ENCODE peak calls at places on chromosomes 16 and 17, in four cellular contexts. M is breast epithelium, W is body of pancreas, O is right atrium auricular region. U is an unnamed sample.

GRCh38 chr17:19583871-19584270 is 50.2 kb downstream of the SLC47A1 start:
- DNase-seq in M (no peak), W (no peak), O (no peak), U (no peak)

GRCh38 chr16:53985865-53986264 is 281.9 kb downstream of the FTO start:
- DNase-seq in M (no peak), W (no peak), O (no peak), U (no peak)

GRCh38 chr16:1870365-1871082 is 1.4 kb downstream of the MEIOB start:
- DNase-seq in M (no peak), W (peak), O (no peak), U (no peak)

GRCh38 chr17:10126554-10127493 is 71.6 kb downstream of the GAS7 start:
- DNase-seq in M (no peak), W (no peak), O (peak), U (no peak)

GRCh38 chr17:2157081-2157480 is 102.2 kb downstream of the HIC1 start:
- DNase-seq in M (no peak), W (no peak), O (peak), U (no peak)

GRCh38 chr16:7550096-7550495 is 217.5 kb downstream of the RBFOX1 start:
- DNase-seq in M (no peak), W (no peak), O (no peak), U (no peak)

GRCh38 chr16:84795338-84796053 is 24.3 kb upstream of the CRISPLD2 start:
- DNase-seq in M (no peak), W (peak), O (peak), U (peak)

GRCh38 chr17:50144346-50144745 is 6.1 kb downstream of the PPP1R9B start:
- DNase-seq in M (no peak), W (no peak), O (no peak), U (no peak)

GRCh38 chr17:82216301-82217119 is 3.9 kb upstream of the CCDC57 start:
- DNase-seq in M (no peak), W (peak), O (peak), U (peak)

GRCh38 chr16:76955629-76956028 is 235.4 kb upstream of the MON1B start:
- DNase-seq in M (no peak), W (no peak), O (no peak), U (no peak)

GRCh38 chr16:75263963-75264445 is 12.6 kb upstream of the BCAR1 start:
- DNase-seq in M (no peak), W (peak), O (peak), U (peak)

GRCh38 chr17:73393962-73394361 is 82.2 kb upstream of the CDC42EP4 start:
- DNase-seq in M (no peak), W (no peak), O (no peak), U (no peak)

GRCh38 chr16:22948058-22948602 is 134.2 kb downstream of the HS3ST2 start:
- DNase-seq in M (no peak), W (no peak), O (no peak), U (no peak)

GRCh38 chr17:34565715-34566114 is 13.7 kb upstream of the TMEM132E start:
- DNase-seq in M (no peak), W (no peak), O (no peak), U (no peak)

GRCh38 chr16:86037999-86038922 is 139.3 kb downstream of the IRF8 start:
- DNase-seq in M (no peak), W (peak), O (no peak), U (no peak)

DNA sequence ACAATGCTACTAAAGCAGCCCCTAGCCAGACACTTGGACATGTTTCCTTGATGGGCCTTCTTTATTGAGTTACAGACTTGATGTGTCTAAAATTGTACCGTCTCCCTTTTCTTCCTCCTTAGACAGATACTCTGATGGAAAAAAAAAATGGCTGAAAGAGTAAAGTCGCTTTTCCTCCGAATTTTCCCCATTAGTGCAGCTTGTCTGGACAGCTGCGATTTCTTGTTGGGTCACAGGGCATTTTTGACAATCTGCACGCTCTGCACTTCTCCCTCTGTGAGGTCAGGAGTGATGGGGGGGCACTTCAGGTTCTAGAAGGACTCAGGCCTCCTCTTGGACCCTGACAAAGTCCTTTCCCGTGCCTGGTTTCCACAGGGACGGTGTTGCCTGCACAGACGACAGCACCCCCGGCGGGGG is 968 bp upstream of the PRKAR1A start:
- DNase-seq in M (no peak), W (no peak), O (peak), U (no peak)
- TF ChIP-seq CTCF in M (peak), W (peak), O (no peak), U (no peak)

DNA sequence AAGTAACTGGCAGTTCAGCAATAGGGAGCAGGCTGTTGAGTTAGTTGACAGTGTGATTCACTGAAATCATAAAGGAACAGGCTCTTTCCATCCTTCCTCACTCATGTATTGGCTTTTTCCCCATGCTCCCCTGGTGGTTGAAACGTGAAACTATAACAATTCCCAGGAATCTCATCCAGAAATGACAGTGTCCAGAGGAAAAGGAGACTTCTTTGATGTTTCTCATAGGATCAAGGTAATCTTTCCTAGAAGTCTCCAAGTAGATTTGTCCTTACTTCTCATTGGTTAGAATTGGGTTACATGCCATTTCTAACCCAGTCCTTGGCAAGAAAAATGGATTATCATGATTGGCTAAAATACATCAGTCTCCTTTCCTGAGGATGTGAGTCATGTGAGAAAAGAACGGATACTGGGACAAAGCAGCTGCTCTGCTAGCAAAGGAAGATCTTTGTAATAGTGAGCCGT is 14.4 kb downstream of the TTC19 start:
- DNase-seq in M (no peak), W (no peak), O (no peak), U (no peak)
- TF ChIP-seq CTCF in M (peak), W (peak), O (no peak), U (peak)

GRCh38 chr16:69563605-69564580 is 1.9 kb upstream of the NFAT5 start:
- DNase-seq in M (no peak), W (no peak), O (no peak), U (no peak)

GRCh38 chr16:69567031-69567680 is 1.4 kb downstream of the NFAT5 start:
- DNase-seq in M (no peak), W (peak), O (no peak), U (no peak)

GRCh38 chr16:69564845-69565610 is 738 bp upstream of the NFAT5 start:
- DNase-seq in M (no peak), W (no peak), O (no peak), U (no peak)

GRCh38 chr16:69566437-69567030 is 768 bp downstream of the NFAT5 start:
- DNase-seq in M (peak), W (peak), O (peak), U (peak)

DNA sequence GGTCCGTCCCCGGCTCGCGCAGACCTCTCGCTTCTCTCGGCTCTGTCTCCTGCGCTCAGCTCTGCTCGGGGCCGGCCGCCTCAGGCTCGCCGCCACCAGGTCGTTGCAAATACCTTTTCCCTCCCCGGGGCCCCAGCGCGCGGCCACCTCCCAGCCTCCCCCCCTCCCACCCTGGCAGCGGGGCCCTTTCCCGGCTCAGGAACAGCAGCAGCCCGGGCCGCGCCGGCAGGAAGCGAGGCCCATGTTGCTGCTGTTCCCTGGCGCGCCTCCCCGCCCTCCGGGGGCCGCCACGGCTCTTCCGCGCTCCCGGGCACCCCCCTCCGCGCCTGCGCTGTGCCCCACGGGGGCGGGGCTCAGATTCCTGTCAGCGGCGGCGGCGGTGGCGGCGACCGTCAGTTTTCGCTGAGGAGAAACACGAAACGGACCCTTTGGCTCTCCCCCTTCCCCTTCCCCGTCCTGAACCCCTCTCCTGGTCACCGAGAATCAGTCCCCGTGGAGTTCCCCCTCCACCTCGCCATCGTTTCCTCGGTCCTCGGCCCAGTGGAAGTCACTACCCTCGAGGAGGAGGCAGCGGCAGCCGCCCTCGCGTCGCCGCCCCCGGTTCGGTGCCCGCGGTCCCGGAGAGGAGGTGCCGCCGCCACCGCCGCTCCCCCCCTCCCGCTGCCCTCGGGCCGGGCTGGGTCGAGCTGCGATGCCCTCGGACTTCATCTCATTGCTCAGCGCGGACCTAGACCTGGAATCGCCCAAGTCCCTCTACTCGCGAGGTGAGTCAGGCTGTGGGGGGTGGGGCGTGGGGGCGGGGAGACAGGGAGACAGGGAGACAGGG is at the start of gene NFAT5:
- DNase-seq in M (peak), W (peak), O (peak), U (peak)
- TF ChIP-seq CTCF in M (peak), W (peak), O (no peak), U (no peak)

GRCh38 chr17:15651583-15652110 is 32.1 kb upstream of the FBXW10B start:
- DNase-seq in M (peak), W (peak), O (peak), U (peak)
- TF ChIP-seq CTCF in M (no peak), W (no peak), O (no peak), U (no peak)

GRCh38 chr17:17902357-17902756 is 65.6 kb upstream of the SREBF1 start:
- DNase-seq in M (no peak), W (no peak), O (no peak), U (no peak)
- TF ChIP-seq CTCF in M (no peak), W (no peak), O (no peak), U (no peak)

GRCh38 chr16:87238371-87238715 is 78.8 kb downstream of the C16orf95 start:
- DNase-seq in M (no peak), W (no peak), O (no peak), U (no peak)

GRCh38 chr16:87233928-87234327 is 83.3 kb downstream of the C16orf95 start:
- DNase-seq in M (no peak), W (no peak), O (no peak), U (no peak)

GRCh38 chr16:87234601-87235000 is 82.6 kb downstream of the C16orf95 start:
- DNase-seq in M (no peak), W (no peak), O (no peak), U (no peak)

GRCh38 chr16:87236516-87237115 is 80.6 kb downstream of the C16orf95 start:
- DNase-seq in M (no peak), W (no peak), O (no peak), U (no peak)

DNA sequence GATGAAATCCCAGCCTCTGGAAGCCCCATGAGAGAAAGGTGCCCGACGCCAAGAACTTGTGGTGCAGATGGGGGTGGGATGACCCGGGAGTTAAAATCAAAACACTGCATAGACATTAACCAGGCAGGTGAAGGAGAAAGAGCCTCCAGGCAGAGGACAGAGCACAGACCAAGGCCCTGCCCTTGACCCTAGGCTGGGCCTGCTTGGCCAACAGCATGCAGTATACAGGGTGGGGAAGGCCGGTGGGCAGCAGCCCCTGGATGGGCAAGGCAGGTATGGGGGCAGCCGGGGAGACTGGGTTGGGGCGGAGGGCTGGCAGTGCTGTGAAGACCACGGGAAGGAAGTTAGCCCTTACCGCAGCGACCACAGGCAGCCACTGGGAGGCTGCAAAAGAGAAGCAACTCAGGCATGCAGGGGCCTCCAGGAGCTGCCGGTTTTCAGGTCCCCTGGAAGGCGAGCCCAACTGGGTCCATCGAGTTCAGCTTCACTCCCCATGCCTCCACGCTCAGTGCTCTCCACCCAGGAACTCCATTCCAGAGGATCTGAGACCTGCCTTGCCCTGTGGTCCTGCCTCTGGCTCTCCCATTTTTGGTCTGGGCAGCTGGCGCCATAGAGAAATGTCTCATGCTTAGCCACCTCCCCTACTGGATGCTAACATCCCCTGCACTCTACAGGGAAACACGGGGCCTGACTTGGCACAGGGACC is 81.2 kb downstream of the C16orf95 start:
- DNase-seq in M (no peak), W (no peak), O (no peak), U (no peak)
- TF ChIP-seq CTCF in M (no peak), W (no peak), O (no peak), U (no peak)

GRCh38 chr17:38867179-38867994 is 2.5 kb upstream of the LASP1 start:
- DNase-seq in M (no peak), W (peak), O (peak), U (no peak)
- TF ChIP-seq CTCF in M (no peak), W (peak), O (no peak), U (no peak)

GRCh38 chr16:81350306-81350615 is 35.5 kb downstream of the GAN start:
- DNase-seq in M (no peak), W (no peak), O (no peak), U (no peak)
- TF ChIP-seq CTCF in M (no peak), W (no peak), O (no peak), U (no peak)

GRCh38 chr16:3020604-3021448 is 658 bp downstream of the TNFRSF12A start:
- DNase-seq in M (peak), W (peak), O (peak), U (peak)

GRCh38 chr16:3020247-3020603 is at the start of gene TNFRSF12A:
- DNase-seq in M (peak), W (peak), O (peak), U (peak)

GRCh38 chr16:3022697-3023414 is 886 bp downstream of the HCFC1R1 start:
- DNase-seq in M (no peak), W (no peak), O (no peak), U (peak)

GRCh38 chr16:3022208-3022696 is 1.5 kb downstream of the HCFC1R1 start:
- DNase-seq in M (peak), W (peak), O (peak), U (peak)

GRCh38 chr16:3021449-3022207 is 1.5 kb downstream of the TNFRSF12A start:
- DNase-seq in M (peak), W (peak), O (peak), U (peak)
- TF ChIP-seq CTCF in M (peak), W (peak), O (no peak), U (no peak)

U was measured in coronary artery.